ENCODE peak calls at places on chromosomes 7 and 10, in four cellular contexts. P, N, G and Q are unnamed samples.

GRCh38 chr7:149844445-149844844 is 6.3 kb downstream of the ZNF862 start:
- DNase-seq in P (no peak), N (no peak), G (no peak), Q (no peak)

GRCh38 chr7:151435971-151436370 is 4.0 kb downstream of the CRYGN start:
- DNase-seq in P (no peak), N (no peak), G (no peak), Q (no peak)

GRCh38 chr10:72088879-72089585 is 681 bp upstream of the SPOCK2 start:
- DNase-seq in P (no peak), N (no peak), G (no peak), Q (no peak)

GRCh38 chr7:20895563-20895962 is 108.9 kb upstream of the SP8 start:
- DNase-seq in P (no peak), N (no peak), G (no peak), Q (peak)

GRCh38 chr10:43254881-43255643 is 11.8 kb downstream of the RASGEF1A start:
- DNase-seq in P (no peak), N (no peak), G (no peak), Q (no peak)

GRCh38 chr7:11182736-11183135 is 209.1 kb downstream of the PHF14 start:
- DNase-seq in P (no peak), N (no peak), G (no peak), Q (no peak)

GRCh38 chr7:22781230-22781711 is 41.4 kb downstream of the TOMM7 start:
- DNase-seq in P (no peak), N (no peak), G (no peak), Q (no peak)

GRCh38 chr10:98340261-98340675 is 72.3 kb upstream of the LOXL4 start:
- DNase-seq in P (no peak), N (no peak), G (no peak), Q (no peak)

GRCh38 chr10:109250144-109250543 is 673.2 kb downstream of the XPNPEP1 start:
- DNase-seq in P (no peak), N (no peak), G (no peak), Q (no peak)

GRCh38 chr7:24401628-24402593 is 117.9 kb downstream of the NPY start:
- DNase-seq in P (no peak), N (no peak), G (no peak), Q (no peak)

GRCh38 chr7:55493416-55493815 is 78.9 kb downstream of the VOPP1 start:
- DNase-seq in P (no peak), N (no peak), G (no peak), Q (peak)

GRCh38 chr10:24428410-24428782 is 219.5 kb downstream of the KIAA1217 start:
- DNase-seq in P (no peak), N (no peak), G (no peak), Q (peak)

GRCh38 chr10:12466701-12467100 is 117.4 kb downstream of the CAMK1D start:
- DNase-seq in P (no peak), N (no peak), G (no peak), Q (no peak)

GRCh38 chr10:5606864-5607263 is 59.5 kb downstream of the ASB13 start:
- DNase-seq in P (no peak), N (no peak), G (no peak), Q (no peak)

GRCh38 chr7:76054129-76055120 is 6.5 kb downstream of the MDH2 start:
- DNase-seq in P (no peak), N (no peak), G (no peak), Q (no peak)

GRCh38 chr7:101330011-101330484 is 8.4 kb upstream of the IFT22 start:
- DNase-seq in P (no peak), N (no peak), G (no peak), Q (no peak)

GRCh38 chr7:140767418-140767817 is 70.9 kb downstream of the NDUFB2 start:
- DNase-seq in P (no peak), N (no peak), G (no peak), Q (no peak)

GRCh38 chr10:10313099-10313875 is 704.4 kb upstream of the CELF2 start:
- DNase-seq in P (no peak), N (no peak), G (no peak), Q (no peak)

GRCh38 chr10:72353963-72354355 is 760 bp downstream of the DNAJB12 start:
- DNase-seq in P (no peak), N (no peak), G (peak), Q (no peak)

GRCh38 chr7:41261081-41261480 is 441.8 kb downstream of the INHBA start:
- DNase-seq in P (no peak), N (no peak), G (no peak), Q (no peak)

GRCh38 chr10:86310291-86310690 is 56.3 kb downstream of the GRID1 start:
- DNase-seq in P (no peak), N (no peak), G (no peak), Q (no peak)

GRCh38 chr7:148299335-148299734 is 291.2 kb upstream of the C7orf33 start:
- DNase-seq in P (no peak), N (no peak), G (no peak), Q (no peak)

GRCh38 chr7:16918288-16918895 is 36.6 kb upstream of the AGR3 start:
- DNase-seq in P (no peak), N (no peak), G (no peak), Q (no peak)

GRCh38 chr10:4024846-4025245 is 239.8 kb upstream of the KLF6 start:
- DNase-seq in P (no peak), N (no peak), G (no peak), Q (no peak)

GRCh38 chr10:34637419-34637911 is 177.6 kb downstream of the PARD3 start:
- DNase-seq in P (peak), N (no peak), G (peak), Q (no peak)

GRCh38 chr7:107803009-107803581 is at the start of gene SLC26A3:
- DNase-seq in P (no peak), N (no peak), G (no peak), Q (no peak)